ENCODE peak calls at places on chromosome 6, in nine cellular contexts. B is ovary, M is uterus, O is astrocyte, L is left ventricle myocardium inferior, D is hepatocyte, Z is HCT116, R is mucosa of descending colon, A is Panc1. J is an unnamed sample.

GRCh38 chr6:154543638-154544037 is 33.2 kb upstream of the CNKSR3 start:
- DNase-seq in B (no peak), A (no peak), O (peak; percentile 10), M (no peak), L (no peak), R (no peak), Z (no peak), D (no peak), J (no peak)

GRCh38 chr6:157823001-157823522 is at the start of gene SNX9:
- DNase-seq in L (peak; percentile 84), M (peak; percentile 78), Z (peak; percentile 29), B (peak; percentile 70), D (peak; percentile 94), A (no peak), R (peak; percentile 79), O (peak; percentile 63), J (peak; percentile 77)

GRCh38 chr6:149317656-149318571 is at the start of gene TAB2:
- DNase-seq in O (no peak), Z (no peak), L (peak; percentile 42), M (peak; percentile 46), D (peak; percentile 73), A (no peak), R (peak; percentile 60), B (peak; percentile 68), J (no peak)

GRCh38 chr6:156840606-156841005 is 63.4 kb downstream of the ARID1B start:
- DNase-seq in B (no peak), M (no peak), R (no peak), Z (no peak), D (no peak), O (no peak), L (no peak), A (no peak), J (no peak)

GRCh38 chr6:17855381-17855780 is 132.1 kb downstream of the KIF13A start:
- DNase-seq in M (no peak), B (no peak), D (no peak), L (no peak), Z (no peak), R (no peak), O (no peak), A (no peak), J (no peak)

GRCh38 chr6:44256291-44257006 is 879 bp downstream of the SLC35B2 start:
- DNase-seq in M (no peak), O (no peak), L (no peak), A (no peak), Z (no peak), R (peak; percentile 51), B (no peak), D (no peak), J (peak; percentile 24)

GRCh38 chr6:134287863-134288537 is 29.9 kb downstream of the SGK1 start:
- DNase-seq in A (no peak), R (no peak), D (no peak), B (no peak), L (no peak), Z (no peak), O (no peak), M (no peak), J (no peak)

GRCh38 chr6:23081701-23082100 is 512.3 kb downstream of the HDGFL1 start:
- DNase-seq in M (no peak), D (no peak), L (no peak), Z (no peak), A (no peak), R (no peak), B (no peak), O (no peak), J (no peak)

GRCh38 chr6:137767931-137768690 is 98.9 kb upstream of the TNFAIP3 start:
- DNase-seq in A (no peak), M (no peak), B (no peak), L (no peak), D (no peak), O (peak; percentile 44), Z (no peak), R (no peak), J (no peak)

GRCh38 chr6:166955121-166955864 is 1.1 kb downstream of the RNASET2 start:
- DNase-seq in A (no peak), Z (no peak), L (peak; percentile 42), B (no peak), O (no peak), M (no peak), R (peak; percentile 58), D (no peak), J (peak; percentile 24)

GRCh38 chr6:22322103-22322882 is 25.5 kb upstream of the PRL start:
- DNase-seq in M (no peak), B (no peak), O (no peak), L (no peak), A (no peak), D (no peak), R (no peak), Z (no peak), J (no peak)

GRCh38 chr6:35370799-35371493 is 28.6 kb downstream of the PPARD start:
- DNase-seq in L (no peak), B (no peak), O (no peak), A (no peak), D (no peak), Z (no peak), R (no peak), M (no peak), J (no peak)

GRCh38 chr6:40308533-40309306 is 278.4 kb downstream of the LRFN2 start:
- DNase-seq in R (peak; percentile 84), O (peak; percentile 0), M (peak; percentile 36), B (peak; percentile 16), A (peak; percentile 41), Z (peak; percentile 13), D (peak; percentile 77), L (peak; percentile 40), J (peak; percentile 80)

DNA sequence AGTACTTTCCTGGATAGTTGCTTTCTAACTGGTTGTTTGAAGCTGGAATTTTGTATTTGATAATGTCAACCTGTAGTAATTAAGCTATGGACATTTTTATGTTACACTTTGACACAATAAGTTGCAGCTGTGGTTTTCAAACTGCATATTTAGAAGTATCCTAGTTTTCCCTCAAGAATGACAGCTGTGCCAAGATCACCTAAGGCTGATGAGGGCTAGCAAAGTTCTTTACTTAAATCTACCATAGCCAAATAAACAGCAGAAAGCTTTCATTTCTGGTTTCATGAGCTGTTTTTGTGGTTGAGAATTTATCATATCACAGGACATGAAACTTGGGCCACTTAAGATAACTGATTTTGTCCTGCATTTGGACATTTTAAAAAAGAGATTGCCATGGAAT is 30.6 kb downstream of the FAM229B start:
- DNase-seq in D (no peak), O (peak; percentile 3), Z (no peak), A (no peak), R (no peak), B (no peak), L (no peak), M (no peak), J (no peak)
- H3K36me3 ChIP-seq in D (no peaks in the 10 kb centered on the region), O (peaks cover 27% of the 10 kb centered on the region), Z (no peaks in the 10 kb centered on the region), A (no peaks in the 10 kb centered on the region), R (no peaks in the 10 kb centered on the region), B (no peaks in the 10 kb centered on the region), L (peaks cover 97% of the 10 kb centered on the region), M (no peaks in the 10 kb centered on the region), J (no peaks in the 10 kb centered on the region)

GRCh38 chr6:106253731-106254130 is 71.8 kb downstream of the ATG5 start:
- DNase-seq in D (no peak), O (peak; percentile 65), A (no peak), R (no peak), B (no peak), M (no peak), L (no peak), Z (no peak), J (no peak)
- H3K4me1 ChIP-seq in D (no peaks in the 10 kb centered on the region), O (peaks cover 44% of the 10 kb centered on the region), A (peaks cover 17% of the 10 kb centered on the region), R (no peaks in the 10 kb centered on the region), B (peaks cover 2% of the 10 kb centered on the region), M (no peaks in the 10 kb centered on the region), L (peaks cover 23% of the 10 kb centered on the region), Z (peaks cover 11% of the 10 kb centered on the region), J (no peaks in the 10 kb centered on the region)

GRCh38 chr6:105968230-105968954 is 117.7 kb upstream of the PRDM1 start:
- DNase-seq in L (no peak), D (no peak), Z (no peak), O (peak; percentile 29), A (no peak), B (no peak), R (no peak), M (no peak), J (no peak)
- H3K4me3 ChIP-seq in L (no peak overlapping the region), D (no peak overlapping the region), Z (no peak overlapping the region), O (no peak overlapping the region), A (no peak overlapping the region), B (no peak overlapping the region), R (no peak overlapping the region), M (no peak overlapping the region), J (no peak overlapping the region)

GRCh38 chr6:41445268-41445667 is 100.9 kb upstream of the FOXP4 start:
- DNase-seq in Z (no peak), R (no peak), L (no peak), O (peak; percentile 44), M (no peak), B (no peak), A (no peak), D (no peak), J (no peak)

GRCh38 chr6:41440958-41441357 is 105.2 kb upstream of the FOXP4 start:
- DNase-seq in M (no peak), L (no peak), B (no peak), R (no peak), D (no peak), O (no peak), Z (no peak), A (no peak), J (no peak)

GRCh38 chr6:41443616-41444525 is 102.3 kb upstream of the FOXP4 start:
- DNase-seq in D (peak; percentile 26), Z (no peak), O (peak; percentile 64), A (no peak), R (no peak), M (peak; percentile 84), B (peak; percentile 70), L (peak; percentile 52), J (no peak)

GRCh38 chr6:41441598-41442205 is 104.5 kb upstream of the FOXP4 start:
- DNase-seq in O (no peak), B (no peak), R (no peak), M (no peak), Z (no peak), A (no peak), L (no peak), D (no peak), J (no peak)

DNA sequence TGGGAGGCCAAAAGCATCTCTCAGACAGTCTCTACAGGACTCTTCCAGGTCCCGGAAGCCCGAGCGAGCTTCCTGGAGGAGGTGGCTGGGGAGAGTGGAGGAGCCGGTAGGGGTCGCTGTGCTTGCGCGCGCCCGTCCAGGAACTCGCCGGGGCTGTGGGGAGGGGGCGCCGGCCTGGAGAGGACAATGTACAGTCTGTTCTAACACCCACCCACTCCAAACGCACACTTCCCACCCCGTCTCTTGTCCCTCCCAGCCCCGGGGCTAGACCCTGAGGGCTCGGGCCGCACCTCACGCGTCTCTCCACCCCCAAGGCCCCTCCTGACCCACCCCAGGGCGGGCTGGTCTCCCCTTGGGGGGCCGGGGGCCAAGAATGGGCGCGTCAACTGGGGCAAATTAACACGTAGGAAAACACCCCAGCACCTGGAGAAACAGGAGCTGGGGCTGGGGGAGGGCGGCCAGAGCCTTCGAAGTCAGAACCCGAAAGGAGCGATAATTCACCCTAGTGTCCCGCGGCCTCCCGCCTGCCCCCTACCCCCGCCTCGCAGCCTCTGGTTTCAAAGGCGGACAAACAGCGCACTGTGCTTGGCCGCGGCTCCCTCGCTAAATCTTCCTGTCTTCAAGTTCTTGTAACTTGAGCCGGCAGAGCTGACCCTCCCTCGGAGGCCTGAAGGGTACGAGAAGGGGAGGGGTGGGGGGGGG is 103.2 kb upstream of the FOXP4 start:
- DNase-seq in L (peak; percentile 50), B (peak; percentile 83), M (peak; percentile 94), O (peak; percentile 58), A (no peak), D (peak; percentile 77), R (peak; percentile 32), Z (no peak), J (peak; percentile 77)
- H3K36me3 ChIP-seq in L (no peaks in the 10 kb centered on the region), B (no peaks in the 10 kb centered on the region), M (no peaks in the 10 kb centered on the region), O (no peaks in the 10 kb centered on the region), A (no peaks in the 10 kb centered on the region), D (no peaks in the 10 kb centered on the region), R (no peaks in the 10 kb centered on the region), Z (no peaks in the 10 kb centered on the region), J (no peaks in the 10 kb centered on the region)

GRCh38 chr6:53530780-53531386 is 14.0 kb downstream of the GCLC start:
- DNase-seq in O (no peak), M (no peak), B (no peak), R (no peak), D (no peak), A (no peak), L (no peak), Z (no peak), J (peak; percentile 65)
- H3K4me1 ChIP-seq in O (peaks cover 11% of the 10 kb centered on the region), M (no peaks in the 10 kb centered on the region), B (peaks cover 3% of the 10 kb centered on the region), R (peaks cover 2% of the 10 kb centered on the region), D (peaks cover 12% of the 10 kb centered on the region), A (peaks cover 25% of the 10 kb centered on the region), L (peaks cover 78% of the 10 kb centered on the region), Z (no peaks in the 10 kb centered on the region), J (peaks cover 67% of the 10 kb centered on the region)